ENCODE peak calls at places on chromosome 13, in seven cellular contexts. One of them, this sample, is unnamed.

GRCh38 chr13:31878955-31879354 is 139.6 kb downstream of the RXFP2 start:
- DNase-seq in right lobe of liver: no peak
- DNase-seq in astrocyte of the hippocampus: no peak
- DNase-seq in fibroblast of lung: no peak
- DNase-seq in stimulated activated CD8-positive, alpha-beta memory T cell treated with anti-CD3 and anti-CD28 coated beads, Interleukin-12 subunit alpha, Interleukin-12 subunit beta, amount 100 ng/mL, for 4 hours: no peak
- DNase-seq in naive thymus-derived CD8-positive, alpha-beta T cell: no peak
- DNase-seq in M059J: no peak
- DNase-seq in this sample: no peak

GRCh38 chr13:35630551-35631275 is 154.2 kb upstream of the MAB21L1 start:
- DNase-seq in right lobe of liver: no peak
- DNase-seq in astrocyte of the hippocampus: peak
- DNase-seq in fibroblast of lung: peak
- DNase-seq in stimulated activated CD8-positive, alpha-beta memory T cell treated with anti-CD3 and anti-CD28 coated beads, Interleukin-12 subunit alpha, Interleukin-12 subunit beta, amount 100 ng/mL, for 4 hours: no peak
- DNase-seq in naive thymus-derived CD8-positive, alpha-beta T cell: no peak
- DNase-seq in M059J: peak
- DNase-seq in this sample: peak

GRCh38 chr13:45773236-45773635 is 71.1 kb downstream of the CBY2 start:
- DNase-seq in right lobe of liver: no peak
- DNase-seq in astrocyte of the hippocampus: no peak
- DNase-seq in fibroblast of lung: peak
- DNase-seq in stimulated activated CD8-positive, alpha-beta memory T cell treated with anti-CD3 and anti-CD28 coated beads, Interleukin-12 subunit alpha, Interleukin-12 subunit beta, amount 100 ng/mL, for 4 hours: no peak
- DNase-seq in naive thymus-derived CD8-positive, alpha-beta T cell: no peak
- DNase-seq in M059J: peak
- DNase-seq in this sample: no peak

GRCh38 chr13:24264976-24265375 is 44.4 kb upstream of the C1QTNF9 start:
- DNase-seq in right lobe of liver: no peak
- DNase-seq in astrocyte of the hippocampus: no peak
- DNase-seq in fibroblast of lung: no peak
- DNase-seq in stimulated activated CD8-positive, alpha-beta memory T cell treated with anti-CD3 and anti-CD28 coated beads, Interleukin-12 subunit alpha, Interleukin-12 subunit beta, amount 100 ng/mL, for 4 hours: peak
- DNase-seq in naive thymus-derived CD8-positive, alpha-beta T cell: peak
- DNase-seq in M059J: no peak
- DNase-seq in this sample: no peak

GRCh38 chr13:23510544-23510916 is 59.7 kb upstream of the TNFRSF19 start:
- DNase-seq in right lobe of liver: no peak
- DNase-seq in astrocyte of the hippocampus: no peak
- DNase-seq in fibroblast of lung: no peak
- DNase-seq in stimulated activated CD8-positive, alpha-beta memory T cell treated with anti-CD3 and anti-CD28 coated beads, Interleukin-12 subunit alpha, Interleukin-12 subunit beta, amount 100 ng/mL, for 4 hours: no peak
- DNase-seq in naive thymus-derived CD8-positive, alpha-beta T cell: no peak
- DNase-seq in M059J: no peak
- DNase-seq in this sample: no peak

GRCh38 chr13:83085186-83085900 is 796.9 kb downstream of the SLITRK1 start:
- DNase-seq in right lobe of liver: no peak
- DNase-seq in astrocyte of the hippocampus: peak
- DNase-seq in fibroblast of lung: peak
- DNase-seq in stimulated activated CD8-positive, alpha-beta memory T cell treated with anti-CD3 and anti-CD28 coated beads, Interleukin-12 subunit alpha, Interleukin-12 subunit beta, amount 100 ng/mL, for 4 hours: no peak
- DNase-seq in naive thymus-derived CD8-positive, alpha-beta T cell: no peak
- DNase-seq in M059J: no peak
- DNase-seq in this sample: peak

GRCh38 chr13:106418556-106418955 is 116.9 kb downstream of the EFNB2 start:
- DNase-seq in right lobe of liver: no peak
- DNase-seq in astrocyte of the hippocampus: peak
- DNase-seq in fibroblast of lung: peak
- DNase-seq in stimulated activated CD8-positive, alpha-beta memory T cell treated with anti-CD3 and anti-CD28 coated beads, Interleukin-12 subunit alpha, Interleukin-12 subunit beta, amount 100 ng/mL, for 4 hours: no peak
- DNase-seq in naive thymus-derived CD8-positive, alpha-beta T cell: no peak
- DNase-seq in M059J: peak
- DNase-seq in this sample: peak

GRCh38 chr13:38636756-38637155 is 50.1 kb upstream of the FREM2 start:
- DNase-seq in right lobe of liver: no peak
- DNase-seq in astrocyte of the hippocampus: no peak
- DNase-seq in fibroblast of lung: no peak
- DNase-seq in stimulated activated CD8-positive, alpha-beta memory T cell treated with anti-CD3 and anti-CD28 coated beads, Interleukin-12 subunit alpha, Interleukin-12 subunit beta, amount 100 ng/mL, for 4 hours: no peak
- DNase-seq in naive thymus-derived CD8-positive, alpha-beta T cell: no peak
- DNase-seq in M059J: no peak
- DNase-seq in this sample: no peak

GRCh38 chr13:23799945-23800344 is 89.3 kb downstream of the MIPEP start:
- DNase-seq in right lobe of liver: no peak
- DNase-seq in astrocyte of the hippocampus: peak
- DNase-seq in fibroblast of lung: no peak
- DNase-seq in stimulated activated CD8-positive, alpha-beta memory T cell treated with anti-CD3 and anti-CD28 coated beads, Interleukin-12 subunit alpha, Interleukin-12 subunit beta, amount 100 ng/mL, for 4 hours: no peak
- DNase-seq in naive thymus-derived CD8-positive, alpha-beta T cell: no peak
- DNase-seq in M059J: no peak
- DNase-seq in this sample: peak

GRCh38 chr13:43981091-43981490 is 101.4 kb downstream of the LACC1 start:
- DNase-seq in right lobe of liver: no peak
- DNase-seq in astrocyte of the hippocampus: no peak
- DNase-seq in fibroblast of lung: no peak
- DNase-seq in stimulated activated CD8-positive, alpha-beta memory T cell treated with anti-CD3 and anti-CD28 coated beads, Interleukin-12 subunit alpha, Interleukin-12 subunit beta, amount 100 ng/mL, for 4 hours: no peak
- DNase-seq in naive thymus-derived CD8-positive, alpha-beta T cell: no peak
- DNase-seq in M059J: no peak
- DNase-seq in this sample: no peak

GRCh38 chr13:41547253-41548000 is 90.1 kb downstream of the RGCC start:
- DNase-seq in right lobe of liver: no peak
- DNase-seq in astrocyte of the hippocampus: no peak
- DNase-seq in fibroblast of lung: peak
- DNase-seq in stimulated activated CD8-positive, alpha-beta memory T cell treated with anti-CD3 and anti-CD28 coated beads, Interleukin-12 subunit alpha, Interleukin-12 subunit beta, amount 100 ng/mL, for 4 hours: no peak
- DNase-seq in naive thymus-derived CD8-positive, alpha-beta T cell: no peak
- DNase-seq in M059J: no peak
- DNase-seq in this sample: peak

GRCh38 chr13:22162889-22163288 is 492.0 kb downstream of the FGF9 start:
- DNase-seq in right lobe of liver: no peak
- DNase-seq in astrocyte of the hippocampus: no peak
- DNase-seq in fibroblast of lung: no peak
- DNase-seq in stimulated activated CD8-positive, alpha-beta memory T cell treated with anti-CD3 and anti-CD28 coated beads, Interleukin-12 subunit alpha, Interleukin-12 subunit beta, amount 100 ng/mL, for 4 hours: no peak
- DNase-seq in naive thymus-derived CD8-positive, alpha-beta T cell: no peak
- DNase-seq in M059J: no peak
- DNase-seq in this sample: no peak

GRCh38 chr13:46288570-46289259 is 77.0 kb downstream of the LRRC63 start:
- DNase-seq in right lobe of liver: no peak
- DNase-seq in astrocyte of the hippocampus: peak
- DNase-seq in fibroblast of lung: peak
- DNase-seq in stimulated activated CD8-positive, alpha-beta memory T cell treated with anti-CD3 and anti-CD28 coated beads, Interleukin-12 subunit alpha, Interleukin-12 subunit beta, amount 100 ng/mL, for 4 hours: no peak
- DNase-seq in naive thymus-derived CD8-positive, alpha-beta T cell: no peak
- DNase-seq in M059J: peak
- DNase-seq in this sample: peak

GRCh38 chr13:58964048-58964447 is 1199.7 kb downstream of the DIAPH3 start:
- DNase-seq in right lobe of liver: no peak
- DNase-seq in astrocyte of the hippocampus: no peak
- DNase-seq in fibroblast of lung: no peak
- DNase-seq in stimulated activated CD8-positive, alpha-beta memory T cell treated with anti-CD3 and anti-CD28 coated beads, Interleukin-12 subunit alpha, Interleukin-12 subunit beta, amount 100 ng/mL, for 4 hours: no peak
- DNase-seq in naive thymus-derived CD8-positive, alpha-beta T cell: no peak
- DNase-seq in M059J: no peak
- DNase-seq in this sample: no peak

GRCh38 chr13:89865331-89865833 is 1482.1 kb upstream of the MIR17HG start:
- DNase-seq in right lobe of liver: no peak
- DNase-seq in astrocyte of the hippocampus: no peak
- DNase-seq in fibroblast of lung: no peak
- DNase-seq in stimulated activated CD8-positive, alpha-beta memory T cell treated with anti-CD3 and anti-CD28 coated beads, Interleukin-12 subunit alpha, Interleukin-12 subunit beta, amount 100 ng/mL, for 4 hours: no peak
- DNase-seq in naive thymus-derived CD8-positive, alpha-beta T cell: no peak
- DNase-seq in M059J: no peak
- DNase-seq in this sample: no peak

GRCh38 chr13:67061750-67062149 is 168.4 kb downstream of the PCDH9 start:
- DNase-seq in right lobe of liver: no peak
- DNase-seq in astrocyte of the hippocampus: peak
- DNase-seq in fibroblast of lung: peak
- DNase-seq in stimulated activated CD8-positive, alpha-beta memory T cell treated with anti-CD3 and anti-CD28 coated beads, Interleukin-12 subunit alpha, Interleukin-12 subunit beta, amount 100 ng/mL, for 4 hours: no peak
- DNase-seq in naive thymus-derived CD8-positive, alpha-beta T cell: no peak
- DNase-seq in M059J: no peak
- DNase-seq in this sample: no peak

GRCh38 chr13:48819889-48820288 is 155.8 kb upstream of the FNDC3A start:
- DNase-seq in right lobe of liver: no peak
- DNase-seq in astrocyte of the hippocampus: no peak
- DNase-seq in fibroblast of lung: no peak
- DNase-seq in stimulated activated CD8-positive, alpha-beta memory T cell treated with anti-CD3 and anti-CD28 coated beads, Interleukin-12 subunit alpha, Interleukin-12 subunit beta, amount 100 ng/mL, for 4 hours: no peak
- DNase-seq in naive thymus-derived CD8-positive, alpha-beta T cell: no peak
- DNase-seq in M059J: no peak
- DNase-seq in this sample: no peak

GRCh38 chr13:72545030-72545719 is 182.3 kb downstream of the MZT1 start:
- DNase-seq in right lobe of liver: no peak
- DNase-seq in astrocyte of the hippocampus: no peak
- DNase-seq in fibroblast of lung: no peak
- DNase-seq in stimulated activated CD8-positive, alpha-beta memory T cell treated with anti-CD3 and anti-CD28 coated beads, Interleukin-12 subunit alpha, Interleukin-12 subunit beta, amount 100 ng/mL, for 4 hours: no peak
- DNase-seq in naive thymus-derived CD8-positive, alpha-beta T cell: no peak
- DNase-seq in M059J: no peak
- DNase-seq in this sample: no peak

GRCh38 chr13:105918842-105919741 is 616.4 kb downstream of the EFNB2 start:
- DNase-seq in right lobe of liver: no peak
- DNase-seq in astrocyte of the hippocampus: peak
- DNase-seq in fibroblast of lung: peak
- DNase-seq in stimulated activated CD8-positive, alpha-beta memory T cell treated with anti-CD3 and anti-CD28 coated beads, Interleukin-12 subunit alpha, Interleukin-12 subunit beta, amount 100 ng/mL, for 4 hours: no peak
- DNase-seq in naive thymus-derived CD8-positive, alpha-beta T cell: no peak
- DNase-seq in M059J: peak
- DNase-seq in this sample: peak

GRCh38 chr13:27131202-27131623 is 40.4 kb downstream of the USP12 start:
- DNase-seq in right lobe of liver: peak
- DNase-seq in astrocyte of the hippocampus: peak
- DNase-seq in fibroblast of lung: peak
- DNase-seq in stimulated activated CD8-positive, alpha-beta memory T cell treated with anti-CD3 and anti-CD28 coated beads, Interleukin-12 subunit alpha, Interleukin-12 subunit beta, amount 100 ng/mL, for 4 hours: peak
- DNase-seq in naive thymus-derived CD8-positive, alpha-beta T cell: no peak
- DNase-seq in M059J: peak
- DNase-seq in this sample: peak

GRCh38 chr13:50275392-50276063 is 260.3 kb downstream of the KCNRG start:
- DNase-seq in right lobe of liver: no peak
- DNase-seq in astrocyte of the hippocampus: no peak
- DNase-seq in fibroblast of lung: no peak
- DNase-seq in stimulated activated CD8-positive, alpha-beta memory T cell treated with anti-CD3 and anti-CD28 coated beads, Interleukin-12 subunit alpha, Interleukin-12 subunit beta, amount 100 ng/mL, for 4 hours: no peak
- DNase-seq in naive thymus-derived CD8-positive, alpha-beta T cell: no peak
- DNase-seq in M059J: no peak
- DNase-seq in this sample: no peak

GRCh38 chr13:107743983-107744382 is 471.4 kb downstream of the LIG4 start:
- DNase-seq in right lobe of liver: no peak
- DNase-seq in astrocyte of the hippocampus: peak
- DNase-seq in fibroblast of lung: peak
- DNase-seq in stimulated activated CD8-positive, alpha-beta memory T cell treated with anti-CD3 and anti-CD28 coated beads, Interleukin-12 subunit alpha, Interleukin-12 subunit beta, amount 100 ng/mL, for 4 hours: no peak
- DNase-seq in naive thymus-derived CD8-positive, alpha-beta T cell: no peak
- DNase-seq in M059J: no peak
- DNase-seq in this sample: no peak

GRCh38 chr13:49441846-49442245 is 2.0 kb downstream of the CAB39L start:
- DNase-seq in right lobe of liver: no peak
- DNase-seq in astrocyte of the hippocampus: peak
- DNase-seq in fibroblast of lung: peak
- DNase-seq in stimulated activated CD8-positive, alpha-beta memory T cell treated with anti-CD3 and anti-CD28 coated beads, Interleukin-12 subunit alpha, Interleukin-12 subunit beta, amount 100 ng/mL, for 4 hours: no peak
- DNase-seq in naive thymus-derived CD8-positive, alpha-beta T cell: no peak
- DNase-seq in M059J: peak
- DNase-seq in this sample: no peak

GRCh38 chr13:98959299-98959698 is 18.6 kb downstream of the DOCK9 start:
- DNase-seq in right lobe of liver: no peak
- DNase-seq in astrocyte of the hippocampus: no peak
- DNase-seq in fibroblast of lung: no peak
- DNase-seq in stimulated activated CD8-positive, alpha-beta memory T cell treated with anti-CD3 and anti-CD28 coated beads, Interleukin-12 subunit alpha, Interleukin-12 subunit beta, amount 100 ng/mL, for 4 hours: no peak
- DNase-seq in naive thymus-derived CD8-positive, alpha-beta T cell: no peak
- DNase-seq in M059J: no peak
- DNase-seq in this sample: peak

GRCh38 chr13:105773887-105774538 is 761.4 kb downstream of the EFNB2 start:
- DNase-seq in right lobe of liver: no peak
- DNase-seq in astrocyte of the hippocampus: peak
- DNase-seq in fibroblast of lung: peak
- DNase-seq in stimulated activated CD8-positive, alpha-beta memory T cell treated with anti-CD3 and anti-CD28 coated beads, Interleukin-12 subunit alpha, Interleukin-12 subunit beta, amount 100 ng/mL, for 4 hours: no peak
- DNase-seq in naive thymus-derived CD8-positive, alpha-beta T cell: no peak
- DNase-seq in M059J: peak
- DNase-seq in this sample: no peak

GRCh38 chr13:51444922-51445321 is 7.9 kb downstream of the INTS6 start:
- DNase-seq in right lobe of liver: no peak
- DNase-seq in astrocyte of the hippocampus: peak
- DNase-seq in fibroblast of lung: peak
- DNase-seq in stimulated activated CD8-positive, alpha-beta memory T cell treated with anti-CD3 and anti-CD28 coated beads, Interleukin-12 subunit alpha, Interleukin-12 subunit beta, amount 100 ng/mL, for 4 hours: no peak
- DNase-seq in naive thymus-derived CD8-positive, alpha-beta T cell: no peak
- DNase-seq in M059J: peak
- DNase-seq in this sample: peak

GRCh38 chr13:35470671-35471465 is 5.6 kb downstream of the MAB21L1 start:
- DNase-seq in right lobe of liver: peak
- DNase-seq in astrocyte of the hippocampus: peak
- DNase-seq in fibroblast of lung: peak
- DNase-seq in stimulated activated CD8-positive, alpha-beta memory T cell treated with anti-CD3 and anti-CD28 coated beads, Interleukin-12 subunit alpha, Interleukin-12 subunit beta, amount 100 ng/mL, for 4 hours: no peak
- DNase-seq in naive thymus-derived CD8-positive, alpha-beta T cell: no peak
- DNase-seq in M059J: peak
- DNase-seq in this sample: no peak

GRCh38 chr13:49308104-49308875 is 60.6 kb downstream of the CDADC1 start:
- DNase-seq in right lobe of liver: no peak
- DNase-seq in astrocyte of the hippocampus: peak
- DNase-seq in fibroblast of lung: peak
- DNase-seq in stimulated activated CD8-positive, alpha-beta memory T cell treated with anti-CD3 and anti-CD28 coated beads, Interleukin-12 subunit alpha, Interleukin-12 subunit beta, amount 100 ng/mL, for 4 hours: no peak
- DNase-seq in naive thymus-derived CD8-positive, alpha-beta T cell: no peak
- DNase-seq in M059J: no peak
- DNase-seq in this sample: no peak

GRCh38 chr13:34207334-34207733 is 389.4 kb downstream of the RFC3 start:
- DNase-seq in right lobe of liver: peak
- DNase-seq in astrocyte of the hippocampus: peak
- DNase-seq in fibroblast of lung: peak
- DNase-seq in stimulated activated CD8-positive, alpha-beta memory T cell treated with anti-CD3 and anti-CD28 coated beads, Interleukin-12 subunit alpha, Interleukin-12 subunit beta, amount 100 ng/mL, for 4 hours: no peak
- DNase-seq in naive thymus-derived CD8-positive, alpha-beta T cell: no peak
- DNase-seq in M059J: peak
- DNase-seq in this sample: peak

GRCh38 chr13:49874430-49874829 is 61.7 kb downstream of the SPRYD7 start:
- DNase-seq in right lobe of liver: no peak
- DNase-seq in astrocyte of the hippocampus: no peak
- DNase-seq in fibroblast of lung: no peak
- DNase-seq in stimulated activated CD8-positive, alpha-beta memory T cell treated with anti-CD3 and anti-CD28 coated beads, Interleukin-12 subunit alpha, Interleukin-12 subunit beta, amount 100 ng/mL, for 4 hours: no peak
- DNase-seq in naive thymus-derived CD8-positive, alpha-beta T cell: no peak
- DNase-seq in M059J: no peak
- DNase-seq in this sample: no peak

GRCh38 chr13:63408227-63409202 is 1992.9 kb upstream of the PCDH20 start:
- DNase-seq in right lobe of liver: no peak
- DNase-seq in astrocyte of the hippocampus: peak
- DNase-seq in fibroblast of lung: peak
- DNase-seq in stimulated activated CD8-positive, alpha-beta memory T cell treated with anti-CD3 and anti-CD28 coated beads, Interleukin-12 subunit alpha, Interleukin-12 subunit beta, amount 100 ng/mL, for 4 hours: no peak
- DNase-seq in naive thymus-derived CD8-positive, alpha-beta T cell: no peak
- DNase-seq in M059J: no peak
- DNase-seq in this sample: no peak

GRCh38 chr13:97359181-97360057 is 74.5 kb upstream of the RAP2A start:
- DNase-seq in right lobe of liver: no peak
- DNase-seq in astrocyte of the hippocampus: peak
- DNase-seq in fibroblast of lung: peak
- DNase-seq in stimulated activated CD8-positive, alpha-beta memory T cell treated with anti-CD3 and anti-CD28 coated beads, Interleukin-12 subunit alpha, Interleukin-12 subunit beta, amount 100 ng/mL, for 4 hours: no peak
- DNase-seq in naive thymus-derived CD8-positive, alpha-beta T cell: peak
- DNase-seq in M059J: peak
- DNase-seq in this sample: peak

GRCh38 chr13:109547942-109548860 is 238.2 kb downstream of the IRS2 start:
- DNase-seq in right lobe of liver: no peak
- DNase-seq in astrocyte of the hippocampus: peak
- DNase-seq in fibroblast of lung: no peak
- DNase-seq in stimulated activated CD8-positive, alpha-beta memory T cell treated with anti-CD3 and anti-CD28 coated beads, Interleukin-12 subunit alpha, Interleukin-12 subunit beta, amount 100 ng/mL, for 4 hours: no peak
- DNase-seq in naive thymus-derived CD8-positive, alpha-beta T cell: no peak
- DNase-seq in M059J: no peak
- DNase-seq in this sample: no peak

GRCh38 chr13:74136089-74136658 is 2.0 kb upstream of the KLF12 start:
- DNase-seq in right lobe of liver: peak
- DNase-seq in astrocyte of the hippocampus: peak
- DNase-seq in fibroblast of lung: peak
- DNase-seq in stimulated activated CD8-positive, alpha-beta memory T cell treated with anti-CD3 and anti-CD28 coated beads, Interleukin-12 subunit alpha, Interleukin-12 subunit beta, amount 100 ng/mL, for 4 hours: peak
- DNase-seq in naive thymus-derived CD8-positive, alpha-beta T cell: peak
- DNase-seq in M059J: peak
- DNase-seq in this sample: peak

GRCh38 chr13:113497217-113497616 is 6.7 kb upstream of the DCUN1D2 start:
- DNase-seq in right lobe of liver: no peak
- DNase-seq in astrocyte of the hippocampus: no peak
- DNase-seq in fibroblast of lung: no peak
- DNase-seq in stimulated activated CD8-positive, alpha-beta memory T cell treated with anti-CD3 and anti-CD28 coated beads, Interleukin-12 subunit alpha, Interleukin-12 subunit beta, amount 100 ng/mL, for 4 hours: no peak
- DNase-seq in naive thymus-derived CD8-positive, alpha-beta T cell: no peak
- DNase-seq in M059J: no peak
- DNase-seq in this sample: no peak

GRCh38 chr13:34223984-34224383 is 406.0 kb downstream of the RFC3 start:
- DNase-seq in right lobe of liver: no peak
- DNase-seq in astrocyte of the hippocampus: no peak
- DNase-seq in fibroblast of lung: peak
- DNase-seq in stimulated activated CD8-positive, alpha-beta memory T cell treated with anti-CD3 and anti-CD28 coated beads, Interleukin-12 subunit alpha, Interleukin-12 subunit beta, amount 100 ng/mL, for 4 hours: no peak
- DNase-seq in naive thymus-derived CD8-positive, alpha-beta T cell: no peak
- DNase-seq in M059J: peak
- DNase-seq in this sample: no peak

GRCh38 chr13:99983401-99984133 is 2.0 kb downstream of the ZIC2 start:
- DNase-seq in right lobe of liver: no peak
- DNase-seq in astrocyte of the hippocampus: peak
- DNase-seq in fibroblast of lung: no peak
- DNase-seq in stimulated activated CD8-positive, alpha-beta memory T cell treated with anti-CD3 and anti-CD28 coated beads, Interleukin-12 subunit alpha, Interleukin-12 subunit beta, amount 100 ng/mL, for 4 hours: no peak
- DNase-seq in naive thymus-derived CD8-positive, alpha-beta T cell: no peak
- DNase-seq in M059J: peak
- DNase-seq in this sample: no peak

GRCh38 chr13:108190897-108191296 is 24.4 kb downstream of the LIG4 start:
- DNase-seq in right lobe of liver: no peak
- DNase-seq in astrocyte of the hippocampus: no peak
- DNase-seq in fibroblast of lung: no peak
- DNase-seq in stimulated activated CD8-positive, alpha-beta memory T cell treated with anti-CD3 and anti-CD28 coated beads, Interleukin-12 subunit alpha, Interleukin-12 subunit beta, amount 100 ng/mL, for 4 hours: no peak
- DNase-seq in naive thymus-derived CD8-positive, alpha-beta T cell: no peak
- DNase-seq in M059J: no peak
- DNase-seq in this sample: no peak

This sample was measured in myocyte.